ENCODE peak calls at places on chromosome 7, in four cellular contexts. One of them, this sample, is unnamed.
A peak's percentile ranks its signal among the peaks of the same experiment; 100 is the strongest.

GRCh38 chr7:45923290-45923689 is 2.2 kb upstream of the IGFBP3 start:
- DNase-seq in epithelial cell of esophagus: peak; percentile 77
- DNase-seq in OCI-LY7: peak; percentile 57
- DNase-seq in GM13976: no peak
- DNase-seq in this sample: peak; percentile 68

GRCh38 chr7:151240942-151241754 is 7.3 kb downstream of the SMARCD3 start:
- DNase-seq in OCI-LY7: no peak
- DNase-seq in epithelial cell of esophagus: no peak
- DNase-seq in GM13976: no peak
- DNase-seq in this sample: no peak

GRCh38 chr7:151426486-151426905 is 13.4 kb downstream of the CRYGN start:
- DNase-seq in GM13976: no peak
- DNase-seq in OCI-LY7: no peak
- DNase-seq in epithelial cell of esophagus: peak; percentile 45
- DNase-seq in this sample: no peak

GRCh38 chr7:16836481-16836880 is 31.7 kb upstream of the AGR2 start:
- DNase-seq in epithelial cell of esophagus: no peak
- DNase-seq in OCI-LY7: no peak
- DNase-seq in GM13976: no peak
- DNase-seq in this sample: no peak

GRCh38 chr7:127983804-127984332 is 47.4 kb downstream of the LRRC4 start:
- DNase-seq in epithelial cell of esophagus: peak; percentile 58
- DNase-seq in GM13976: no peak
- DNase-seq in OCI-LY7: no peak
- DNase-seq in this sample: no peak

GRCh38 chr7:131040467-131040932 is 287.2 kb upstream of the MKLN1 start:
- DNase-seq in epithelial cell of esophagus: peak; percentile 75
- DNase-seq in GM13976: peak; percentile 71
- DNase-seq in OCI-LY7: peak; percentile 53
- DNase-seq in this sample: peak; percentile 59

GRCh38 chr7:2116903-2117680 is 115.7 kb downstream of the MAD1L1 start:
- DNase-seq in GM13976: no peak
- DNase-seq in OCI-LY7: no peak
- DNase-seq in epithelial cell of esophagus: no peak
- DNase-seq in this sample: no peak

GRCh38 chr7:130982651-130983050 is 248.6 kb upstream of the KLF14 start:
- DNase-seq in OCI-LY7: no peak
- DNase-seq in epithelial cell of esophagus: no peak
- DNase-seq in GM13976: no peak
- DNase-seq in this sample: no peak

GRCh38 chr7:20227291-20227795 is 10.2 kb upstream of the MACC1 start:
- DNase-seq in OCI-LY7: no peak
- DNase-seq in epithelial cell of esophagus: no peak
- DNase-seq in GM13976: no peak
- DNase-seq in this sample: no peak

GRCh38 chr7:106779877-106780276 is 85.2 kb upstream of the PIK3CG start:
- DNase-seq in OCI-LY7: peak; percentile 24
- DNase-seq in GM13976: no peak
- DNase-seq in epithelial cell of esophagus: peak; percentile 13
- DNase-seq in this sample: no peak

GRCh38 chr7:126495001-126495400 is 757.7 kb downstream of the GRM8 start:
- DNase-seq in epithelial cell of esophagus: no peak
- DNase-seq in GM13976: no peak
- DNase-seq in OCI-LY7: no peak
- DNase-seq in this sample: no peak

GRCh38 chr7:126501617-126502016 is 751.1 kb downstream of the GRM8 start:
- DNase-seq in GM13976: no peak
- DNase-seq in epithelial cell of esophagus: peak; percentile 29
- DNase-seq in OCI-LY7: no peak
- DNase-seq in this sample: no peak

GRCh38 chr7:126499481-126499880 is 753.3 kb downstream of the GRM8 start:
- DNase-seq in GM13976: no peak
- DNase-seq in OCI-LY7: no peak
- DNase-seq in epithelial cell of esophagus: no peak
- DNase-seq in this sample: no peak

GRCh38 chr7:126493801-126494200 is 758.9 kb downstream of the GRM8 start:
- DNase-seq in epithelial cell of esophagus: no peak
- DNase-seq in OCI-LY7: no peak
- DNase-seq in GM13976: no peak
- DNase-seq in this sample: no peak

DNA sequence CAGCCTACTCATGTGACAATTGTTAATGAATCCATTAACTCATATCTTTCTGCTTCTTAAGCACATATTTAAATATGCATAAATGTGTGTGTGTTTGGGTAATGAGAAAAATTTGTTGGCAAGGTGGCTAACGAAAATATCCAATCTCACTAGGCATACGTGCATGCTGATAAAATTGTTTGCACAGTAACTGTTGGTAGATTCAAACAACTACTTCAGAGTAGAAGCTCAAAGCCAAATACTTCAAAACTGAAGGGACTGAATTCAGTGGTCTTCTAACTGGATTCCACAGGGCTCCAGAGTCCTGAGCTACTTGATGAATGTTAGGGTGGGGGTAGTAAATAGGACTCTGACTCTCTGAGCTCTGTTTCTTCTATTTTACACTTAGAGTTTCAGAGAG is 757.0 kb downstream of the GRM8 start:
- DNase-seq in GM13976: no peak
- DNase-seq in OCI-LY7: no peak
- DNase-seq in epithelial cell of esophagus: no peak
- DNase-seq in this sample: no peak
- TF ChIP-seq CTCF in GM13976: no peak
- TF ChIP-seq CTCF in OCI-LY7: no peak
- TF ChIP-seq CTCF in epithelial cell of esophagus: no peak
- TF ChIP-seq CTCF in this sample: no peak

DNA sequence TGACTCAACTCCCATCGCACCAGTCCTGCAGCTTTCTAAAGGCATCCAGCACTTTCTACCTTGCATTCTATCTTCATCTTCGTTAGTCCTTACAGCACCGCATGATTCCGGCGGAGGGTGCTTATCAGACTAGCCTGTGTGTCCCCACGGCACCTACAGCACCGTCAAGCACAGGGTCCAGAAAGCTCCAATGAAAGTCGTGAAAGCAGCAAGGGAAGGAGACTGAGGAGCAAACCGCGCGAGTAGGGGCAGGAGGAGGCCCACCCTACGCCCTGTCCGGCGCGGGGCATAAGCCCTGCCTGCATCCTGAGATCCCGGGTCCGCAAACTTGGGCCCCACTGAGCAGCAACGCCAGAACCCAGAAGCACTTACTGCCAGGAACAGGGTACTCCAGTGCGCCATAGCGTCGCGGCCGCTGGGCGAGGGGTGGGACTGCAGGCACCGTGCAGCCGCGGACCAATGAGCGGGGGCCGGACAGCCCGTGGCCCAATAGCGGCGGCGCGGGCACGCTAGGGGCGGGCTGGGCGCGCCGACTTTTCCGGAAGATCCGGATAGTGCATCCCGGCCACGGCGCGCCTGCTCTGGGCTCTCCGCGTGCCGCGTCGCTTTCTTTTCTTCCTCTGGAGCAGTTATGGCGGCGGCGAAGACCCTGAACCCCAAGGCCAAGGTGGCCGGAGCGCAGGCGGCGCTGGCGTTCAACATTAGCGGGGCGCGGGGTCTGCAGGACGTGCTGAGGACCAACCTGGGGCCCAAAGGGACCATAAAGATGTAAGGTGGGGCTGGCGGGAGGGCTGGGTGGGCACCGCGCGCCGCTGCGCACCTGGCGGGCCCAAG is 122.1 kb upstream of the VKORC1L1 start:
- DNase-seq in OCI-LY7: peak; percentile 92
- DNase-seq in GM13976: peak; percentile 96
- DNase-seq in epithelial cell of esophagus: peak; percentile 95
- DNase-seq in this sample: peak; percentile 96
- TF ChIP-seq CTCF in OCI-LY7: no peak
- TF ChIP-seq CTCF in GM13976: no peak
- TF ChIP-seq CTCF in epithelial cell of esophagus: no peak
- TF ChIP-seq CTCF in this sample: no peak

DNA sequence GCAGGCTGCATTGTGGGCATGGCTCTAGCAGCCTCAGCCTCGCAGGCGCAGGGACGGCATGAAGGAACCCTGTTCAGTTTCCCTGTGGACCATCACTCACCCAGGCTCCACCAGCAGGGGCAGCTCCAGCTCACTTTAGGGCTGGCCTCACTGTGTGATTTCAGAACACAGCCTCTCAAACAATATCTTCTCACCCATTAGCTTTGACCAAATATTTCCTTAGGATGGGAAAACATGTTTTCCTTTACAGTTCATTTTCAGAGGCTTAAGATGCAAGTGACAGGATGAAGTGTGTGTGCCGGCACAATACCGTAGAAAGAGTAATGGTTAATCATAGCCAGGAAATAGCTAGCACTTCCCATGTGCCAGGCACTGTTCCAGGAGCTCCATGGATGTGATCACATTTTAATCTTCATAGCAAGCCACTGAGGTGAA is 58.2 kb downstream of the LANCL2 start:
- DNase-seq in OCI-LY7: no peak
- DNase-seq in epithelial cell of esophagus: no peak
- DNase-seq in GM13976: no peak
- DNase-seq in this sample: no peak
- TF ChIP-seq CTCF in OCI-LY7: no peak
- TF ChIP-seq CTCF in epithelial cell of esophagus: no peak
- TF ChIP-seq CTCF in GM13976: no peak
- TF ChIP-seq CTCF in this sample: no peak

GRCh38 chr7:88095-88926 is 104.1 kb upstream of the FAM20C start:
- DNase-seq in epithelial cell of esophagus: no peak
- DNase-seq in OCI-LY7: no peak
- DNase-seq in GM13976: peak; percentile 35
- DNase-seq in this sample: no peak
- TF ChIP-seq CTCF in epithelial cell of esophagus: no peak
- TF ChIP-seq CTCF in OCI-LY7: peak; percentile 26
- TF ChIP-seq CTCF in GM13976: no peak
- TF ChIP-seq CTCF in this sample: no peak

DNA sequence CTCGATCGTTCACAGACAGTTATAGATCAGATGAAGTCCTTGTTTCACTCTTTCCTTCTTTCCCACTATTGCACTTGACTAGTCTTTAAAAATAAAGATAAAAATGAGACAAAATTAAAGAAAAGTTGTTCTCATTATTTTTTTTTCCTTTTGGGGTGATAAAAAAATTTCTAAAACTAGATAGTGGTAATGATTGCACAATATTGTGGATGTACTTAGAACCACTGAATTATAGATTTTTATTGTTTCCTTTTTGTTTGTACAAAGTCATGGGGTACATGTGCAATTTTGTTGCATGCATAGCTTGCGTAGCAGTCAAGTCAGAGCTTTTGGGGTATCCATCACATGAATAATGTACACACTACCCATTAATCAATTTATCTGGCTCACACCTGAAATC is 97.3 kb downstream of the PHTF2 start:
- DNase-seq in GM13976: no peak
- DNase-seq in OCI-LY7: no peak
- DNase-seq in epithelial cell of esophagus: no peak
- DNase-seq in this sample: no peak
- TF ChIP-seq CTCF in GM13976: no peak
- TF ChIP-seq CTCF in OCI-LY7: no peak
- TF ChIP-seq CTCF in epithelial cell of esophagus: no peak
- TF ChIP-seq CTCF in this sample: no peak

DNA sequence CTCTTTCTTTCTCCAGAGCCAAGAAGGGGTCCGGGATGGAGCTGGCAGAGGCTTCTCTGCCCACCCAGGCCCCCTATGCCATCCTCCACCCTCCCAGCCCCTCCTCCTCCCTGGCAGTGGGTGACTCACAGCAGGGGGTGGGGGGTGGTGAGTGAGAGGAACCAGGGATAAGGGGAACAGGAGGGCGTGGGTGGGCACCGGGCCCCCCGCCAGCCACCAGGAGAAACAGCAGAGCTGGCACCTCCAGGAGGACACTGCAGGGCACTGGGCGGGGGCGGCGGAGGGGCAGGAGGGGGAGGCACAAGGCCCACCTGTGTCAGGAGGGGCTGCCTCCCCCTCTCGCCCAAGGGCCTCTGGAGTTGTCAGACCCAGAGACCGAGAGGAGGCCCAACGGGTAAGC is 56.0 kb downstream of the CAMK2B start:
- DNase-seq in OCI-LY7: no peak
- DNase-seq in GM13976: no peak
- DNase-seq in epithelial cell of esophagus: no peak
- DNase-seq in this sample: no peak
- TF ChIP-seq CTCF in OCI-LY7: no peak
- TF ChIP-seq CTCF in GM13976: no peak
- TF ChIP-seq CTCF in epithelial cell of esophagus: no peak
- TF ChIP-seq CTCF in this sample: no peak

GRCh38 chr7:143504937-143505297 is 27.2 kb downstream of the TAS2R41 start:
- DNase-seq in GM13976: no peak
- DNase-seq in epithelial cell of esophagus: no peak
- DNase-seq in OCI-LY7: no peak
- DNase-seq in this sample: no peak
- TF ChIP-seq CTCF in GM13976: no peak
- TF ChIP-seq CTCF in epithelial cell of esophagus: no peak
- TF ChIP-seq CTCF in OCI-LY7: peak; percentile 32
- TF ChIP-seq CTCF in this sample: no peak

GRCh38 chr7:73738612-73739386 is at the start of gene ABHD11:
- DNase-seq in GM13976: peak; percentile 100
- DNase-seq in epithelial cell of esophagus: peak; percentile 97
- DNase-seq in OCI-LY7: peak; percentile 93
- DNase-seq in this sample: peak; percentile 100
- TF ChIP-seq CTCF in GM13976: no peak
- TF ChIP-seq CTCF in epithelial cell of esophagus: no peak
- TF ChIP-seq CTCF in OCI-LY7: peak; percentile 41
- TF ChIP-seq CTCF in this sample: no peak

GRCh38 chr7:98137826-98138151 is 31.1 kb downstream of the LMTK2 start:
- DNase-seq in OCI-LY7: no peak
- DNase-seq in GM13976: peak; percentile 52
- DNase-seq in epithelial cell of esophagus: no peak
- DNase-seq in this sample: peak; percentile 49

GRCh38 chr7:98134420-98134819 is 27.8 kb downstream of the LMTK2 start:
- DNase-seq in GM13976: no peak
- DNase-seq in OCI-LY7: no peak
- DNase-seq in epithelial cell of esophagus: no peak
- DNase-seq in this sample: no peak

GRCh38 chr7:98136423-98136822 is 29.8 kb downstream of the LMTK2 start:
- DNase-seq in GM13976: no peak
- DNase-seq in epithelial cell of esophagus: no peak
- DNase-seq in OCI-LY7: no peak
- DNase-seq in this sample: no peak

GRCh38 chr7:98137134-98137825 is 30.6 kb downstream of the LMTK2 start:
- DNase-seq in OCI-LY7: no peak
- DNase-seq in GM13976: no peak
- DNase-seq in epithelial cell of esophagus: no peak
- DNase-seq in this sample: no peak

GRCh38 chr7:98135984-98136383 is 29.3 kb downstream of the LMTK2 start:
- DNase-seq in GM13976: no peak
- DNase-seq in epithelial cell of esophagus: no peak
- DNase-seq in OCI-LY7: no peak
- DNase-seq in this sample: no peak
- TF ChIP-seq CTCF in GM13976: no peak
- TF ChIP-seq CTCF in epithelial cell of esophagus: no peak
- TF ChIP-seq CTCF in OCI-LY7: no peak
- TF ChIP-seq CTCF in this sample: no peak

This sample was measured in GM20000.